ENCODE peak calls at places on chromosomes 11 and 22, in eight cellular contexts. Q, J, C, T, G, F, S and B are unnamed samples.

GRCh38 chr11:29282088-29282487 is 734.7 kb downstream of the KCNA4 start:
- DNase-seq in S (no peak), T (peak; percentile 81), Q (no peak), J (peak; percentile 95), C (no peak), G (no peak), F (peak; percentile 50), B (no peak)

GRCh38 chr22:44821741-44822425 is 69.5 kb downstream of the ARHGAP8 start:
- DNase-seq in J (no peak), Q (no peak), T (no peak), C (no peak), G (no peak), F (no peak), S (no peak), B (no peak)

GRCh38 chr11:117570701-117571100 is 226.3 kb downstream of the DSCAML1 start:
- DNase-seq in C (no peak), S (no peak), F (no peak), T (no peak), J (no peak), Q (no peak), G (no peak), B (no peak)

GRCh38 chr11:81373986-81374385 is 1359.7 kb downstream of the FAM181B start:
- DNase-seq in Q (no peak), J (no peak), G (no peak), S (no peak), T (no peak), C (no peak), F (no peak), B (no peak)

GRCh38 chr11:43943931-43944751 is 1.7 kb downstream of the C11orf96 start:
- DNase-seq in C (peak; percentile 43), T (no peak), Q (no peak), J (peak; percentile 30), S (no peak), G (peak; percentile 61), F (no peak), B (peak; percentile 42)

GRCh38 chr22:39129746-39130145 is 22.7 kb downstream of the CBX7 start:
- DNase-seq in C (no peak), J (no peak), G (no peak), F (no peak), T (no peak), S (no peak), Q (no peak), B (no peak)

GRCh38 chr11:101707477-101707876 is 123.7 kb upstream of the TRPC6 start:
- DNase-seq in J (no peak), C (no peak), S (no peak), G (no peak), Q (no peak), T (no peak), F (no peak), B (peak; percentile 45)

GRCh38 chr11:96781082-96781481 is 391.3 kb downstream of the JRKL start:
- DNase-seq in J (peak; percentile 11), Q (no peak), G (no peak), S (no peak), C (no peak), T (no peak), F (no peak), B (no peak)

GRCh38 chr11:130672911-130673310 is 224.5 kb downstream of the ADAMTS15 start:
- DNase-seq in C (no peak), G (no peak), Q (no peak), S (no peak), J (peak; percentile 59), F (peak; percentile 34), T (no peak), B (no peak)

DNA sequence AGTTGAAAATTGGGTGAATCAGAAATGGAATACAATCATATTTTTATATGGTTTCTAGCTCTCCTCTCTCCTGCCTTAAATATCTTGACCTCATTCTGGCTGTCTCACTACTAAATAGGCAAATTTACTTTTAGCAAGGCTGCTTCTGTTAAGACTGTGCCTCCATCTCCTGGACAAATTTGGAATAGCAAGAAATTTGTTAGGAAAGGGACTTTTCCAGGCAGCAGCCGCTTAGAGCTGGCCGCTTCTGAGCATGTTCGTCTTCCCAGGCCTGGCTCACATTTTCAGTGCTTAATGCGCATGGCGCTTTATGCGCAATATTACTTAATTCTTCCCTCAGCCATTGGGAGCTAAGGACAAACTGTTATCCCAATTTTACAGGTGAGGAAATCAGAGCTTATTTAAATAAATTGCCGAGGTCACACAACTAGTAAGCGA is 1.7 kb upstream of the PEX26 start:
- DNase-seq in F (peak; percentile 93), T (peak; percentile 75), G (peak; percentile 84), Q (peak; percentile 90), S (peak; percentile 72), C (peak; percentile 94), J (peak; percentile 95), B (peak; percentile 88)
- H3K27ac ChIP-seq in F (peak overlapping the region; percentile 38), T (no peak overlapping the region), G (no peak overlapping the region), Q (peak overlapping the region; percentile 76), S (peak overlapping the region; percentile 64), C (no peak overlapping the region), J (no peak overlapping the region), B (no peak overlapping the region)

DNA sequence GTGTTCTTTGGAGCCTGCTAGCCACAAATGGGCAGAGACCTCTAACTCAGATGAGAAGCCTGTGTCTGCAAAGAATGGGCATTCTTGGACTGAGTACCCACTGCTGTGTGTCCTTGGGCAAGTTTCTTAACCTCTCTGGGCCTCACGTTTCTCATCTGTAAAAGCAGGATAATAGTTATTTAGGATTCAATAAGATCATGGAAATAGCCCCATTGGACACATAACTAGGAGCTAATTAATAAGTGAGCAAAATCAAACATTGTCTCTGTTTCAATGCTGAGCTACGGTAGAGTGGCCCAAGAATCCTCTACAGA is 61.2 kb upstream of the WNT7B start:
- DNase-seq in J (no peak), F (no peak), C (no peak), T (no peak), G (no peak), S (no peak), Q (no peak), B (no peak)
- TF ChIP-seq EZH2phosphoT487 in J (no peak), F (no peak), C (no peak), T (no peak), G (no peak), S (no peak), Q (no peak), B (no peak)

GRCh38 chr11:79155237-79155636 is 285.6 kb downstream of the TENM4 start:
- DNase-seq in C (no peak), F (no peak), Q (no peak), S (no peak), G (no peak), J (no peak), T (no peak), B (no peak)
- TF ChIP-seq CTCF in C (no peak), F (no peak), Q (no peak), S (no peak), G (no peak), J (no peak), T (no peak), B (no peak)

GRCh38 chr11:75596914-75597313 is 34.9 kb downstream of the SERPINH1 start:
- DNase-seq in T (no peak), G (no peak), J (no peak), C (no peak), F (no peak), S (no peak), Q (no peak), B (no peak)
- H3K27ac ChIP-seq in T (no peak overlapping the region), G (no peak overlapping the region), J (no peak overlapping the region), C (no peak overlapping the region), F (no peak overlapping the region), S (no peak overlapping the region), Q (no peak overlapping the region), B (no peak overlapping the region)

GRCh38 chr22:31176923-31177322 is 16.9 kb downstream of the RNF185 start:
- DNase-seq in G (no peak), J (no peak), S (no peak), F (no peak), C (no peak), T (no peak), Q (no peak), B (no peak)

GRCh38 chr22:31178859-31179258 is 18.9 kb downstream of the RNF185 start:
- DNase-seq in J (no peak), Q (no peak), S (no peak), G (no peak), C (no peak), T (no peak), F (no peak), B (no peak)

GRCh38 chr22:31170971-31171370 is 11.0 kb downstream of the RNF185 start:
- DNase-seq in S (no peak), Q (no peak), F (no peak), C (no peak), G (no peak), J (no peak), T (no peak), B (no peak)

GRCh38 chr22:31177420-31178162 is 17.6 kb downstream of the RNF185 start:
- DNase-seq in F (peak; percentile 45), G (no peak), C (no peak), T (no peak), Q (no peak), S (no peak), J (peak; percentile 25), B (no peak)

GRCh38 chr22:31173386-31174145 is 13.6 kb downstream of the RNF185 start:
- DNase-seq in F (peak; percentile 29), G (no peak), Q (no peak), J (peak; percentile 72), S (no peak), C (no peak), T (no peak), B (no peak)
- TF ChIP-seq EZH2phosphoT487 in F (no peak), G (no peak), Q (no peak), J (no peak), S (no peak), C (no peak), T (no peak), B (no peak)

GRCh38 chr22:26573026-26573662 is 16.8 kb downstream of the TPST2 start:
- DNase-seq in T (no peak), F (no peak), S (no peak), Q (no peak), C (no peak), J (no peak), G (no peak), B (no peak)
- TF ChIP-seq CTCF in T (no peak), F (no peak), S (no peak), Q (no peak), C (no peak), J (no peak), G (no peak), B (no peak)

GRCh38 chr22:40510965-40511364 is 125.6 kb downstream of the MRTFA start:
- DNase-seq in C (no peak), F (no peak), T (no peak), G (no peak), Q (no peak), J (no peak), S (no peak), B (no peak)
- H3K27ac ChIP-seq in C (no peak overlapping the region), F (peak overlapping the region; percentile 87), T (no peak overlapping the region), G (no peak overlapping the region), Q (no peak overlapping the region), J (no peak overlapping the region), S (no peak overlapping the region), B (no peak overlapping the region)